ENCODE peak calls at places on chromosomes 5 and 9, in seven cellular contexts. One of them, this sample, is unnamed.

GRCh38 chr9:132557159-132557558 is 25.2 kb upstream of the BARHL1 start:
- DNase-seq in MM.1S: no peak
- DNase-seq in CD8-positive, alpha-beta T cell: no peak
- DNase-seq in esophagus squamous epithelium: no peak
- DNase-seq in fibroblast of lung: no peak
- DNase-seq in left lung: no peak
- DNase-seq in cardiac muscle cell: no peak
- DNase-seq in this sample: no peak

GRCh38 chr5:73233461-73234151 is 60.6 kb downstream of the TMEM174 start:
- DNase-seq in CD8-positive, alpha-beta T cell: no peak
- DNase-seq in fibroblast of lung: peak; percentile 39
- DNase-seq in MM.1S: no peak
- DNase-seq in left lung: peak; percentile 74
- DNase-seq in esophagus squamous epithelium: no peak
- DNase-seq in cardiac muscle cell: peak; percentile 45
- DNase-seq in this sample: no peak

GRCh38 chr9:133844876-133845658 is 106.9 kb upstream of the SARDH start:
- DNase-seq in MM.1S: no peak
- DNase-seq in fibroblast of lung: peak; percentile 78
- DNase-seq in esophagus squamous epithelium: no peak
- DNase-seq in CD8-positive, alpha-beta T cell: no peak
- DNase-seq in cardiac muscle cell: no peak
- DNase-seq in left lung: peak; percentile 88
- DNase-seq in this sample: peak; percentile 35

GRCh38 chr5:101292199-101292598 is 389.1 kb upstream of the ST8SIA4 start:
- DNase-seq in cardiac muscle cell: no peak
- DNase-seq in left lung: no peak
- DNase-seq in esophagus squamous epithelium: no peak
- DNase-seq in CD8-positive, alpha-beta T cell: no peak
- DNase-seq in MM.1S: no peak
- DNase-seq in fibroblast of lung: no peak
- DNase-seq in this sample: no peak

GRCh38 chr9:17810728-17811634 is 232.1 kb downstream of the SH3GL2 start:
- DNase-seq in MM.1S: peak; percentile 41
- DNase-seq in cardiac muscle cell: peak; percentile 87
- DNase-seq in left lung: no peak
- DNase-seq in esophagus squamous epithelium: no peak
- DNase-seq in CD8-positive, alpha-beta T cell: no peak
- DNase-seq in fibroblast of lung: peak; percentile 31
- DNase-seq in this sample: no peak

GRCh38 chr9:5671711-5672353 is 42.9 kb downstream of the RIC1 start:
- DNase-seq in MM.1S: peak; percentile 85
- DNase-seq in esophagus squamous epithelium: no peak
- DNase-seq in fibroblast of lung: no peak
- DNase-seq in cardiac muscle cell: no peak
- DNase-seq in left lung: no peak
- DNase-seq in CD8-positive, alpha-beta T cell: no peak
- DNase-seq in this sample: no peak

GRCh38 chr9:38057416-38058195 is 11.4 kb downstream of the SHB start:
- DNase-seq in cardiac muscle cell: no peak
- DNase-seq in CD8-positive, alpha-beta T cell: no peak
- DNase-seq in MM.1S: no peak
- DNase-seq in left lung: no peak
- DNase-seq in fibroblast of lung: no peak
- DNase-seq in esophagus squamous epithelium: no peak
- DNase-seq in this sample: no peak

GRCh38 chr5:116388564-116389258 is 185.9 kb downstream of the SEMA6A start:
- DNase-seq in esophagus squamous epithelium: no peak
- DNase-seq in cardiac muscle cell: no peak
- DNase-seq in CD8-positive, alpha-beta T cell: no peak
- DNase-seq in fibroblast of lung: no peak
- DNase-seq in left lung: no peak
- DNase-seq in MM.1S: no peak
- DNase-seq in this sample: no peak

GRCh38 chr9:110958846-110959245 is 79.4 kb downstream of the LPAR1 start:
- DNase-seq in MM.1S: no peak
- DNase-seq in fibroblast of lung: peak; percentile 29
- DNase-seq in left lung: no peak
- DNase-seq in CD8-positive, alpha-beta T cell: no peak
- DNase-seq in cardiac muscle cell: no peak
- DNase-seq in esophagus squamous epithelium: no peak
- DNase-seq in this sample: no peak

GRCh38 chr5:59039003-59039295 is 456.1 kb downstream of the RAB3C start:
- DNase-seq in cardiac muscle cell: no peak
- DNase-seq in esophagus squamous epithelium: no peak
- DNase-seq in CD8-positive, alpha-beta T cell: no peak
- DNase-seq in left lung: no peak
- DNase-seq in MM.1S: no peak
- DNase-seq in fibroblast of lung: no peak
- DNase-seq in this sample: no peak

GRCh38 chr9:84254972-84255371 is 85.6 kb downstream of the SLC28A3 start:
- DNase-seq in cardiac muscle cell: peak; percentile 51
- DNase-seq in CD8-positive, alpha-beta T cell: no peak
- DNase-seq in esophagus squamous epithelium: no peak
- DNase-seq in MM.1S: no peak
- DNase-seq in fibroblast of lung: no peak
- DNase-seq in left lung: no peak
- DNase-seq in this sample: no peak

GRCh38 chr9:2916382-2916985 is 72.6 kb upstream of the PUM3 start:
- DNase-seq in left lung: no peak
- DNase-seq in cardiac muscle cell: peak; percentile 12
- DNase-seq in esophagus squamous epithelium: no peak
- DNase-seq in CD8-positive, alpha-beta T cell: no peak
- DNase-seq in fibroblast of lung: no peak
- DNase-seq in MM.1S: no peak
- DNase-seq in this sample: no peak

GRCh38 chr5:179223961-179224360 is 121.3 kb downstream of the ADAMTS2 start:
- DNase-seq in CD8-positive, alpha-beta T cell: no peak
- DNase-seq in fibroblast of lung: no peak
- DNase-seq in esophagus squamous epithelium: no peak
- DNase-seq in MM.1S: no peak
- DNase-seq in left lung: peak; percentile 52
- DNase-seq in cardiac muscle cell: no peak
- DNase-seq in this sample: no peak

GRCh38 chr5:33611882-33612281 is 171.1 kb downstream of the TARS1 start:
- DNase-seq in left lung: no peak
- DNase-seq in fibroblast of lung: peak; percentile 74
- DNase-seq in cardiac muscle cell: no peak
- DNase-seq in esophagus squamous epithelium: no peak
- DNase-seq in CD8-positive, alpha-beta T cell: no peak
- DNase-seq in MM.1S: no peak
- DNase-seq in this sample: no peak

GRCh38 chr9:78064075-78064474 is 32.5 kb upstream of the GNAQ start:
- DNase-seq in MM.1S: no peak
- DNase-seq in fibroblast of lung: peak; percentile 22
- DNase-seq in cardiac muscle cell: no peak
- DNase-seq in left lung: no peak
- DNase-seq in CD8-positive, alpha-beta T cell: no peak
- DNase-seq in esophagus squamous epithelium: no peak
- DNase-seq in this sample: no peak

DNA sequence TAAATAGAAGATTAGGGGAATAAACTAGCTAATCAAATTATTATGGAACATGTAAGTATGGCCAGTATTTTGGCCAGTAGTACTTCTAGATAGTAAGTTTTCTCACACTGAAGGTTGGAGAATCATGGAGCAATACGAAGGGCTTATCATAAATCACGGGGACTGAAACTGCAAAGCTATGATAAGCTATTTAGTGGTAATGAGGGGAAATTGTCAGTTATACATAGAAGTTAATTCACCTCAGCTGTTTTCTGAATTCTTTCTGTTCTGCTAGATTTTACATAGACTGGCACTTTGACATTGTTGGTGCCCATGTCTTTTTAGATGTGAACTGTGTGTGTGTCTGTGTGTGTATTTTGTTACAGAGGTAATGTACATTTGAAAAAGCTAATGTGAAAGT is 34.5 kb upstream of the FAM151B start:
- DNase-seq in MM.1S: no peak
- DNase-seq in esophagus squamous epithelium: no peak
- DNase-seq in fibroblast of lung: no peak
- DNase-seq in cardiac muscle cell: no peak
- DNase-seq in CD8-positive, alpha-beta T cell: no peak
- DNase-seq in left lung: no peak
- DNase-seq in this sample: no peak
- H3K4me3 ChIP-seq in MM.1S: no peak overlapping the region
- H3K4me3 ChIP-seq in esophagus squamous epithelium: no peak overlapping the region
- H3K4me3 ChIP-seq in fibroblast of lung: no peak overlapping the region
- H3K4me3 ChIP-seq in cardiac muscle cell: no peak overlapping the region
- H3K4me3 ChIP-seq in CD8-positive, alpha-beta T cell: no peak overlapping the region
- H3K4me3 ChIP-seq in left lung: no peak overlapping the region
- H3K4me3 ChIP-seq in this sample: no peak overlapping the region

GRCh38 chr5:95936812-95937397 is 24.7 kb downstream of the ELL2 start:
- DNase-seq in MM.1S: no peak
- DNase-seq in cardiac muscle cell: no peak
- DNase-seq in fibroblast of lung: no peak
- DNase-seq in left lung: no peak
- DNase-seq in esophagus squamous epithelium: no peak
- DNase-seq in CD8-positive, alpha-beta T cell: no peak
- DNase-seq in this sample: no peak

GRCh38 chr5:95938355-95938754 is 23.3 kb downstream of the ELL2 start:
- DNase-seq in left lung: no peak
- DNase-seq in MM.1S: no peak
- DNase-seq in esophagus squamous epithelium: no peak
- DNase-seq in fibroblast of lung: no peak
- DNase-seq in CD8-positive, alpha-beta T cell: no peak
- DNase-seq in cardiac muscle cell: no peak
- DNase-seq in this sample: no peak

GRCh38 chr5:95937607-95938152 is 24.0 kb downstream of the ELL2 start:
- DNase-seq in CD8-positive, alpha-beta T cell: no peak
- DNase-seq in cardiac muscle cell: no peak
- DNase-seq in MM.1S: no peak
- DNase-seq in fibroblast of lung: no peak
- DNase-seq in esophagus squamous epithelium: no peak
- DNase-seq in left lung: no peak
- DNase-seq in this sample: no peak

GRCh38 chr5:95939465-95939864 is 22.2 kb downstream of the ELL2 start:
- DNase-seq in CD8-positive, alpha-beta T cell: no peak
- DNase-seq in fibroblast of lung: no peak
- DNase-seq in left lung: no peak
- DNase-seq in cardiac muscle cell: no peak
- DNase-seq in MM.1S: no peak
- DNase-seq in esophagus squamous epithelium: no peak
- DNase-seq in this sample: no peak

GRCh38 chr5:95938766-95939165 is 22.9 kb downstream of the ELL2 start:
- DNase-seq in fibroblast of lung: no peak
- DNase-seq in left lung: no peak
- DNase-seq in cardiac muscle cell: no peak
- DNase-seq in esophagus squamous epithelium: no peak
- DNase-seq in MM.1S: no peak
- DNase-seq in CD8-positive, alpha-beta T cell: no peak
- DNase-seq in this sample: no peak
- H3K4me1 ChIP-seq in fibroblast of lung: peaks cover 3% of the 10 kb centered on the region
- H3K4me1 ChIP-seq in left lung: peaks cover 16% of the 10 kb centered on the region
- H3K4me1 ChIP-seq in cardiac muscle cell: peaks cover 46% of the 10 kb centered on the region
- H3K4me1 ChIP-seq in esophagus squamous epithelium: peaks cover 25% of the 10 kb centered on the region
- H3K4me1 ChIP-seq in MM.1S: peaks cover 20% of the 10 kb centered on the region
- H3K4me1 ChIP-seq in CD8-positive, alpha-beta T cell: no peaks in the 10 kb centered on the region
- H3K4me1 ChIP-seq in this sample: peaks cover 10% of the 10 kb centered on the region

DNA sequence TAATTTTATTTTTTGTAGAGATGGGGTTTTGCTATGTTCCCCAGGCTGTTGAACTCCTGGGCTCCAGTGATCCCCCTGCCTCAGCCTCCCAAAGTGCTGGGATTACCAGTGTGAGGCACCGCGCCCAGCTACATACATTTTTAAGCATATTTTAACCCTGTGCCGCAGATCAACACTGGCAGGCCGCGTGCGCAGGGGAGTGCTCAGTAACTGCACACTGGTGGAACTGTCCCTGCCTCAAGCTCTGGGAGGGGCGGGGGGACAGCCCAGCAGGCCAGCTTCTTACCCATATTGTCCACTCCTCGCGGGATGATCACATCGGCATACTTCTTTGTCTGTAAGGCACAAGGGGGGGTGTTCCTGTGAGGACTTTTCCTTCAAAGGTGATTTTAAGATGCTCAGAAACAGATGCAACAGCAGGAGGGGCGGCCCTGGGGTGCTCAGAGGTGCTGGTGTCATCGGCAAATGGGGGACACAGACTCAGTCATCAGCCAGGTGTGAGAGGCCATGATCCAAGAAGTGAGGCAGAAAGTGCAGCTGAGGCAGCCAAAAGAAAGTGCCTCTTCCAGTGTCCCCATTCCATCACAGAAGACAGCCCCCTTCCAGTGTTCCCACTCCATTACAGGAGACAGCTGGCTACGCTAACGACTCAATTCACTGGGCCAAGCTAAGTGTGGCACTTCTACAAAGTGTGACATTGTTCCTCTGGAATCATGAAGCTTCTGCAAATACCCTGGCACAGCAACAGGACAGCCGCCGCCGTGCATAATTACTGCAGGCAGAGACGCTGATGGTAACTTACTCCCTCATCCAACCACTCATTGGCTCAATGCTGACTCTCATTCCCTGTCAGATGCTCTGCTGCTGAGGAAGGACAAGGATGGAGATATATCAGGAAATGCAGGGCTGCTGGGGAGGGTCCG is 5.2 kb downstream of the UCK1 start:
- DNase-seq in esophagus squamous epithelium: no peak
- DNase-seq in left lung: no peak
- DNase-seq in CD8-positive, alpha-beta T cell: no peak
- DNase-seq in MM.1S: no peak
- DNase-seq in fibroblast of lung: no peak
- DNase-seq in cardiac muscle cell: no peak
- DNase-seq in this sample: no peak
- TF ChIP-seq CTCF in esophagus squamous epithelium: no peak
- TF ChIP-seq CTCF in left lung: no peak
- TF ChIP-seq CTCF in CD8-positive, alpha-beta T cell: no peak
- TF ChIP-seq CTCF in MM.1S: no peak
- TF ChIP-seq CTCF in fibroblast of lung: no peak
- TF ChIP-seq CTCF in cardiac muscle cell: no peak
- TF ChIP-seq CTCF in this sample: no peak

GRCh38 chr9:137167752-137168574 is 1.9 kb downstream of the LRRC26 start:
- DNase-seq in fibroblast of lung: no peak
- DNase-seq in MM.1S: no peak
- DNase-seq in cardiac muscle cell: peak; percentile 19
- DNase-seq in left lung: no peak
- DNase-seq in esophagus squamous epithelium: no peak
- DNase-seq in CD8-positive, alpha-beta T cell: no peak
- DNase-seq in this sample: no peak
- H3K4me3 ChIP-seq in fibroblast of lung: no peak overlapping the region
- H3K4me3 ChIP-seq in MM.1S: no peak overlapping the region
- H3K4me3 ChIP-seq in cardiac muscle cell: peak overlapping the region; percentile 28
- H3K4me3 ChIP-seq in left lung: no peak overlapping the region
- H3K4me3 ChIP-seq in esophagus squamous epithelium: peak overlapping the region; percentile 27
- H3K4me3 ChIP-seq in CD8-positive, alpha-beta T cell: no peak overlapping the region
- H3K4me3 ChIP-seq in this sample: peak overlapping the region; percentile 50

This sample was measured in gastrocnemius medialis.